ENCODE peak calls at places on chromosomes 13 and 19, in five cellular contexts. One of them, this sample, is unnamed.
A peak's percentile ranks its signal among the peaks of the same experiment; 100 is the strongest.

GRCh38 chr19:4633140-4633967 is 6.0 kb upstream of the TNFAIP8L1 start:
- DNase-seq in right lobe of liver: peak; percentile 61
- DNase-seq in transverse colon: peak; percentile 61
- DNase-seq in breast epithelium: no peak
- DNase-seq in stomach: peak; percentile 67
- DNase-seq in this sample: no peak

GRCh38 chr13:99386911-99387788 is 80.0 kb upstream of the GPR183 start:
- DNase-seq in right lobe of liver: no peak
- DNase-seq in transverse colon: peak; percentile 80
- DNase-seq in breast epithelium: no peak
- DNase-seq in stomach: peak; percentile 46
- DNase-seq in this sample: no peak

GRCh38 chr13:71117920-71118319 is 749.1 kb downstream of the DACH1 start:
- DNase-seq in right lobe of liver: no peak
- DNase-seq in transverse colon: no peak
- DNase-seq in breast epithelium: no peak
- DNase-seq in stomach: no peak
- DNase-seq in this sample: no peak

GRCh38 chr13:98978280-98978679 is 416 bp upstream of the DOCK9 start:
- DNase-seq in right lobe of liver: no peak
- DNase-seq in transverse colon: no peak
- DNase-seq in breast epithelium: no peak
- DNase-seq in stomach: no peak
- DNase-seq in this sample: no peak

GRCh38 chr13:33123066-33123940 is 107.1 kb downstream of the KL start:
- DNase-seq in right lobe of liver: no peak
- DNase-seq in transverse colon: no peak
- DNase-seq in breast epithelium: no peak
- DNase-seq in stomach: no peak
- DNase-seq in this sample: no peak

GRCh38 chr19:3413796-3414327 is 47.5 kb downstream of the NFIC start:
- DNase-seq in right lobe of liver: peak; percentile 64
- DNase-seq in transverse colon: no peak
- DNase-seq in breast epithelium: no peak
- DNase-seq in stomach: no peak
- DNase-seq in this sample: no peak

GRCh38 chr13:52010890-52011689 is at the start of gene ATP7B:
- DNase-seq in right lobe of liver: peak; percentile 53
- DNase-seq in transverse colon: peak; percentile 34
- DNase-seq in breast epithelium: no peak
- DNase-seq in stomach: no peak
- DNase-seq in this sample: no peak

GRCh38 chr13:60617863-60618733 is 221.1 kb downstream of the TDRD3 start:
- DNase-seq in right lobe of liver: no peak
- DNase-seq in transverse colon: no peak
- DNase-seq in breast epithelium: no peak
- DNase-seq in stomach: no peak
- DNase-seq in this sample: no peak

GRCh38 chr13:106710267-106710666 is 142.3 kb upstream of the ARGLU1 start:
- DNase-seq in right lobe of liver: no peak
- DNase-seq in transverse colon: no peak
- DNase-seq in breast epithelium: no peak
- DNase-seq in stomach: no peak
- DNase-seq in this sample: no peak

GRCh38 chr13:30164141-30164540 is 143.2 kb downstream of the KATNAL1 start:
- DNase-seq in right lobe of liver: no peak
- DNase-seq in transverse colon: no peak
- DNase-seq in breast epithelium: no peak
- DNase-seq in stomach: no peak
- DNase-seq in this sample: no peak

GRCh38 chr19:47102561-47103135 is 10.9 kb downstream of the ZC3H4 start:
- DNase-seq in right lobe of liver: no peak
- DNase-seq in transverse colon: no peak
- DNase-seq in breast epithelium: no peak
- DNase-seq in stomach: no peak
- DNase-seq in this sample: no peak

GRCh38 chr19:52898101-52898500 is 666 bp upstream of the ZNF320 start:
- DNase-seq in right lobe of liver: no peak
- DNase-seq in transverse colon: no peak
- DNase-seq in breast epithelium: no peak
- DNase-seq in stomach: no peak
- DNase-seq in this sample: no peak

GRCh38 chr19:10912619-10913018 is 15.8 kb downstream of the YIPF2 start:
- DNase-seq in right lobe of liver: no peak
- DNase-seq in transverse colon: no peak
- DNase-seq in breast epithelium: no peak
- DNase-seq in stomach: no peak
- DNase-seq in this sample: no peak

GRCh38 chr13:102799544-102800144 is 725 bp downstream of the BIVM start:
- DNase-seq in right lobe of liver: peak; percentile 51
- DNase-seq in transverse colon: peak; percentile 26
- DNase-seq in breast epithelium: no peak
- DNase-seq in stomach: peak; percentile 29
- DNase-seq in this sample: no peak

GRCh38 chr19:24074720-24075119 is 12.3 kb upstream of the ZNF254 start:
- DNase-seq in right lobe of liver: no peak
- DNase-seq in transverse colon: no peak
- DNase-seq in breast epithelium: no peak
- DNase-seq in stomach: no peak
- DNase-seq in this sample: no peak

GRCh38 chr19:16825312-16826168 is 3.7 kb upstream of the SIN3B start:
- DNase-seq in right lobe of liver: peak; percentile 32
- DNase-seq in transverse colon: peak; percentile 39
- DNase-seq in breast epithelium: peak; percentile 55
- DNase-seq in stomach: peak; percentile 53
- DNase-seq in this sample: peak; percentile 28

GRCh38 chr19:30224689-30225606 is 147.2 kb upstream of the ZNF536 start:
- DNase-seq in right lobe of liver: no peak
- DNase-seq in transverse colon: no peak
- DNase-seq in breast epithelium: no peak
- DNase-seq in stomach: no peak
- DNase-seq in this sample: no peak

GRCh38 chr19:39843919-39844793 is 2.0 kb downstream of the FBL start:
- DNase-seq in right lobe of liver: no peak
- DNase-seq in transverse colon: no peak
- DNase-seq in breast epithelium: no peak
- DNase-seq in stomach: no peak
- DNase-seq in this sample: no peak

GRCh38 chr19:17831419-17831888 is 10.1 kb upstream of the INSL3 start:
- DNase-seq in right lobe of liver: no peak
- DNase-seq in transverse colon: no peak
- DNase-seq in breast epithelium: no peak
- DNase-seq in stomach: no peak
- DNase-seq in this sample: no peak

GRCh38 chr19:41951686-41952172 is 7.4 kb downstream of the RABAC1 start:
- DNase-seq in right lobe of liver: peak; percentile 77
- DNase-seq in transverse colon: peak; percentile 89
- DNase-seq in breast epithelium: peak; percentile 76
- DNase-seq in stomach: peak; percentile 87
- DNase-seq in this sample: peak; percentile 61

GRCh38 chr19:19655641-19656343 is 7.7 kb downstream of the ATP13A1 start:
- DNase-seq in right lobe of liver: no peak
- DNase-seq in transverse colon: no peak
- DNase-seq in breast epithelium: no peak
- DNase-seq in stomach: no peak
- DNase-seq in this sample: no peak

GRCh38 chr19:42023121-42023942 is 29.3 kb upstream of the ATP1A3 start:
- DNase-seq in right lobe of liver: no peak
- DNase-seq in transverse colon: peak; percentile 24
- DNase-seq in breast epithelium: no peak
- DNase-seq in stomach: no peak
- DNase-seq in this sample: no peak

GRCh38 chr19:23401086-23401485 is 5.8 kb upstream of the ZNF91 start:
- DNase-seq in right lobe of liver: no peak
- DNase-seq in transverse colon: no peak
- DNase-seq in breast epithelium: no peak
- DNase-seq in stomach: no peak
- DNase-seq in this sample: no peak

GRCh38 chr13:49996166-49996915 is 501 bp upstream of the TRIM13 start:
- DNase-seq in right lobe of liver: peak; percentile 95
- DNase-seq in transverse colon: peak; percentile 95
- DNase-seq in breast epithelium: peak; percentile 90
- DNase-seq in stomach: peak; percentile 95
- DNase-seq in this sample: peak; percentile 89
- TF ChIP-seq POLR2A in right lobe of liver: peak; percentile 55
- TF ChIP-seq POLR2A in transverse colon: peak; percentile 92
- TF ChIP-seq POLR2A in breast epithelium: peak; percentile 50
- TF ChIP-seq POLR2A in stomach: peak; percentile 46
- TF ChIP-seq POLR2A in this sample: peak; percentile 72

GRCh38 chr19:27777726-27778125 is 1435.2 kb downstream of the UQCRFS1 start:
- DNase-seq in right lobe of liver: no peak
- DNase-seq in transverse colon: no peak
- DNase-seq in breast epithelium: no peak
- DNase-seq in stomach: no peak
- DNase-seq in this sample: no peak
- TF ChIP-seq CTCF in right lobe of liver: no peak
- TF ChIP-seq CTCF in transverse colon: no peak
- TF ChIP-seq CTCF in breast epithelium: no peak
- TF ChIP-seq CTCF in stomach: no peak
- TF ChIP-seq CTCF in this sample: no peak

DNA sequence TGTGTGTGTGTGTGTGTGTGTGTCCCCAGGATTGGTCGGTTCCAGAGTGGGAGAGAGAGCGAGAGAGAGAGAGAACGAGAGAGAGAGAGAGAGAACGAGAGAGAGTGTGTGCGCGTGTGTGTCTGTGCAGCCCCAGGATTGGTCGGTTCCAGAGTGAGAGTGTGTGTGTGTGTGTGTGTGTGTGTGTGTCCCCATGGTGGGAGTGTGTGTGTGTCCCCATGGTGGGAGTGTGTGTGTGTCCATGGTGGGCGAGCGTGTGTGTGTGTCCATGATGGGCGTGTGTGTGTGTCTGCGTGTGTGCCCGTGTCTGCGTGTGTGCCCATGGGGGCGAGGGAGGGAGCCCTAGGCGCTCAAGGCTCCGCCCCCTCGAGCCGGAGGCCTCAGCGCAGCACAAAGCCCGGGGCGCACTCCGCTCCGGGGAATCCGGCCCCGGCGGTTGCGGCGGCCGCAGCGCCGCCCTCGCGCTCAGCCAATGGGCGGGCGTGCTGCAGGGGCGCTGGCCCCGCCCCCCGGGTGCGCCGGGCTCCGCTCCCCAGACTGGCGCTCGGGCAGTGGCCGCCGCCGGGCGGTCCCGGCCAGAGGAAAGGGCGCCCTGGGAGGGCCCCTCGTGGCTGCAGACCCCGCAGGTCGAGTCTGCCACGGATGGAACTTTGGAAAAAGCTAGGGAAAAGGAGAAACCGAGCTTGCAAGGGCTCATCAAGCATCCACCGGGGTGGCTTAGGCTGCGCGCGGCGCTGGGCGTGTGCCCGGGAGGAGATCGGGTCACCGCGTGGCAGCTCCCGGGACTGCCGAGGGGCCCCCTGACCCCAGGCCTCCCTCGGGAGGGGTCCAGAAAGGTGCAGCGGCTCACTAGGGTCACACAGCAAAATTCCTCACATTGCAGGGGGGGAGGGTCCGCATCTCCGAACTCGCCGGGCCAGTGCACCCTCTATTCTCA is 96.2 kb downstream of the INSR start:
- DNase-seq in right lobe of liver: peak; percentile 93
- DNase-seq in transverse colon: peak; percentile 94
- DNase-seq in breast epithelium: peak; percentile 86
- DNase-seq in stomach: peak; percentile 95
- DNase-seq in this sample: peak; percentile 85
- TF ChIP-seq POLR2A in right lobe of liver: peak; percentile 94
- TF ChIP-seq POLR2A in transverse colon: peak; percentile 77
- TF ChIP-seq POLR2A in breast epithelium: peak; percentile 40
- TF ChIP-seq POLR2A in stomach: no peak
- TF ChIP-seq POLR2A in this sample: peak; percentile 79

DNA sequence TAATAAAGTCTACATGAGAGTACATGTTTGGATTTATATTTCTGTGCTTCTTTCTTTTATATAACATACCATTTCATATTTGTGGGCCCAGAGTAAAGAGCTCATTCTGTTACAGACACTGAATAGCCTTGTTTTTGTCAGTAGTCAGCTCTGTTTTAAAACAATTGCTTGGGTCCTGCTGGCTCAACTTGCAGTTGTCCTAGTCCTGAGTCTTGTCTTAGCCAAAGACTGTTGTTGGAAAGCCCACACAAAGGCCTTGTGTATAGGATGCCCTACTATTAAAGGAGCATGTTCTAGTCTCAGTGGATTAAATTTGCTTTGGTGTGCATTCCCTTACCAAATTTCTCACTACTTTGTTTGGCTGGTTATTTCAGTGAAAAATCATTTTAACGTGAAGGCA is 3.8 kb upstream of the KCNRG start:
- DNase-seq in right lobe of liver: no peak
- DNase-seq in transverse colon: no peak
- DNase-seq in breast epithelium: no peak
- DNase-seq in stomach: no peak
- DNase-seq in this sample: no peak
- TF ChIP-seq CTCF in right lobe of liver: no peak
- TF ChIP-seq CTCF in transverse colon: no peak
- TF ChIP-seq CTCF in breast epithelium: no peak
- TF ChIP-seq CTCF in stomach: no peak
- TF ChIP-seq CTCF in this sample: no peak

This sample was measured in tibial nerve.